ENCODE peak calls at places on chromosome 21, in six cellular contexts. X is AG04450, F is HuH-7, D is mesenchymal stem cell, J is HS-5, L is pancreas. T is an unnamed sample.

GRCh38 chr21:43299441-43300277 is 127.3 kb downstream of the SIK1 start:
- DNase-seq in X (no peak), F (peak; percentile 58), D (no peak), J (no peak), L (no peak), T (no peak)

GRCh38 chr21:42199488-42200463 is 19.2 kb upstream of the ABCG1 start:
- DNase-seq in X (peak; percentile 26), F (peak; percentile 44), D (peak; percentile 66), J (peak; percentile 64), L (no peak), T (peak; percentile 81)

GRCh38 chr21:45532826-45533730 is 9.2 kb downstream of the SLC19A1 start:
- DNase-seq in X (no peak), F (no peak), D (no peak), J (no peak), L (no peak), T (no peak)

GRCh38 chr21:36210779-36211659 is 54.4 kb downstream of the DOP1B start:
- DNase-seq in X (no peak), F (no peak), D (no peak), J (no peak), L (no peak), T (no peak)

GRCh38 chr21:15741510-15741909 is 11.7 kb downstream of the USP25 start:
- DNase-seq in X (no peak), F (no peak), D (no peak), J (no peak), L (no peak), T (peak; percentile 59)

GRCh38 chr21:46078322-46078981 is 19.5 kb upstream of the COL6A2 start:
- DNase-seq in X (no peak), F (no peak), D (no peak), J (no peak), L (no peak), T (no peak)

GRCh38 chr21:32611471-32611997 is 643 bp downstream of the CFAP298 start:
- DNase-seq in X (no peak), F (peak; percentile 13), D (peak; percentile 59), J (no peak), L (peak; percentile 26), T (peak; percentile 38)

GRCh38 chr21:38859852-38860251 is 54.1 kb downstream of the ETS2 start:
- DNase-seq in X (no peak), F (no peak), D (no peak), J (no peak), L (no peak), T (peak; percentile 59)

GRCh38 chr21:38486705-38487104 is 11.6 kb downstream of the ERG start:
- DNase-seq in X (no peak), F (no peak), D (no peak), J (no peak), L (no peak), T (no peak)